ENCODE peak calls at places on chromosome 14, in five cellular contexts. One of them, this sample, is unnamed. For H3K4me1, the result is how much of the 10 kb centered on the place peaks cover.

GRCh38 chr14:33692762-33693161 is 258.1 kb downstream of the EGLN3 start:
- DNase-seq in PC-9: no peak
- DNase-seq in Caco-2: no peak
- DNase-seq in mucosa of descending colon: no peak
- DNase-seq in HepG2: no peak
- DNase-seq in this sample: no peak

GRCh38 chr14:59529189-59529588 is 44.9 kb downstream of the JKAMP start:
- DNase-seq in PC-9: no peak
- DNase-seq in Caco-2: no peak
- DNase-seq in mucosa of descending colon: no peak
- DNase-seq in HepG2: no peak
- DNase-seq in this sample: no peak

GRCh38 chr14:56959869-56960268 is 149.6 kb upstream of the OTX2 start:
- DNase-seq in PC-9: no peak
- DNase-seq in Caco-2: no peak
- DNase-seq in mucosa of descending colon: no peak
- DNase-seq in HepG2: no peak
- DNase-seq in this sample: no peak

GRCh38 chr14:78972440-78972839 is 802.3 kb downstream of the NRXN3 start:
- DNase-seq in PC-9: no peak
- DNase-seq in Caco-2: no peak
- DNase-seq in mucosa of descending colon: no peak
- DNase-seq in HepG2: no peak
- DNase-seq in this sample: no peak

GRCh38 chr14:21087294-21088091 is 11.0 kb downstream of the ZNF219 start:
- DNase-seq in PC-9: no peak
- DNase-seq in Caco-2: no peak
- DNase-seq in mucosa of descending colon: no peak
- DNase-seq in HepG2: no peak
- DNase-seq in this sample: no peak

GRCh38 chr14:75783184-75783583 is 122.1 kb downstream of the TTLL5 start:
- DNase-seq in PC-9: no peak
- DNase-seq in Caco-2: no peak
- DNase-seq in mucosa of descending colon: no peak
- DNase-seq in HepG2: no peak
- DNase-seq in this sample: no peak

GRCh38 chr14:93857500-93857899 is 69.2 kb upstream of the PRIMA1 start:
- DNase-seq in PC-9: no peak
- DNase-seq in Caco-2: no peak
- DNase-seq in mucosa of descending colon: no peak
- DNase-seq in HepG2: peak
- DNase-seq in this sample: peak

GRCh38 chr14:23402296-23403138 is 5.6 kb downstream of the MYH6 start:
- DNase-seq in PC-9: no peak
- DNase-seq in Caco-2: no peak
- DNase-seq in mucosa of descending colon: no peak
- DNase-seq in HepG2: no peak
- DNase-seq in this sample: no peak

GRCh38 chr14:101435546-101435945 is 125.7 kb upstream of the DIO3 start:
- DNase-seq in PC-9: no peak
- DNase-seq in Caco-2: no peak
- DNase-seq in mucosa of descending colon: no peak
- DNase-seq in HepG2: no peak
- DNase-seq in this sample: no peak

GRCh38 chr14:28652782-28653181 is 113.8 kb upstream of the FOXG1 start:
- DNase-seq in PC-9: peak
- DNase-seq in Caco-2: no peak
- DNase-seq in mucosa of descending colon: no peak
- DNase-seq in HepG2: no peak
- DNase-seq in this sample: no peak

GRCh38 chr14:95875831-95876768 is 532 bp upstream of the TUNAR start:
- DNase-seq in PC-9: no peak
- DNase-seq in Caco-2: no peak
- DNase-seq in mucosa of descending colon: no peak
- DNase-seq in HepG2: no peak
- DNase-seq in this sample: no peak

GRCh38 chr14:54901380-54902142 is 1.1 kb downstream of the GCH1 start:
- DNase-seq in PC-9: peak
- DNase-seq in Caco-2: no peak
- DNase-seq in mucosa of descending colon: peak
- DNase-seq in HepG2: no peak
- DNase-seq in this sample: no peak

DNA sequence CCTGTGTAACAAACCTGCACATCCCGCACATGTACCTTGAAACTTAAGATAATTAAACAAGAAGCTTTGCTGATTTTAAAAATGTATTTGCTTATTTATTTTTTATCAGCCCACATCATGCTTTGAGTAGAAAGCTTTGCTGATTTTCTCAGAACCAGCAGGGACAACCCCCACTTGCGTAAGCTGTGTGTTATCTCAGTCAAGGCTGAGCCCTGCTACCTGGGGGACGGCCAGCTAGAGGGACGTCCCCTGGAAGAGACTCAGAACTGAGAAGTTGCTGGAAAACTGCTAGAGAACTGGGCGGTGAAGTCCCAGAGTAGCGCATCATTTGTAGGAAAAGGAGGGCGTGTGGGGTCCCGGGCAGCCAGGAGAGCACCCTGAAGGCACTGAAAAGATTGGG is 4.1 kb upstream of the PLEK2 start:
- DNase-seq in PC-9: no peak
- DNase-seq in Caco-2: no peak
- DNase-seq in mucosa of descending colon: no peak
- DNase-seq in HepG2: no peak
- DNase-seq in this sample: no peak
- H3K4me1 ChIP-seq in PC-9: half or more
- H3K4me1 ChIP-seq in Caco-2: under half
- H3K4me1 ChIP-seq in mucosa of descending colon: under half
- H3K4me1 ChIP-seq in HepG2: under half
- H3K4me1 ChIP-seq in this sample: under half

GRCh38 chr14:99427632-99428315 is 52.9 kb downstream of the SETD3 start:
- DNase-seq in PC-9: no peak
- DNase-seq in Caco-2: no peak
- DNase-seq in mucosa of descending colon: no peak
- DNase-seq in HepG2: no peak
- DNase-seq in this sample: peak

GRCh38 chr14:99426265-99426664 is 54.4 kb downstream of the SETD3 start:
- DNase-seq in PC-9: no peak
- DNase-seq in Caco-2: no peak
- DNase-seq in mucosa of descending colon: no peak
- DNase-seq in HepG2: no peak
- DNase-seq in this sample: no peak

GRCh38 chr14:99424306-99424877 is 56.3 kb downstream of the SETD3 start:
- DNase-seq in PC-9: no peak
- DNase-seq in Caco-2: no peak
- DNase-seq in mucosa of descending colon: no peak
- DNase-seq in HepG2: no peak
- DNase-seq in this sample: no peak

GRCh38 chr14:99425272-99425681 is 55.4 kb downstream of the SETD3 start:
- DNase-seq in PC-9: no peak
- DNase-seq in Caco-2: no peak
- DNase-seq in mucosa of descending colon: peak
- DNase-seq in HepG2: no peak
- DNase-seq in this sample: no peak

DNA sequence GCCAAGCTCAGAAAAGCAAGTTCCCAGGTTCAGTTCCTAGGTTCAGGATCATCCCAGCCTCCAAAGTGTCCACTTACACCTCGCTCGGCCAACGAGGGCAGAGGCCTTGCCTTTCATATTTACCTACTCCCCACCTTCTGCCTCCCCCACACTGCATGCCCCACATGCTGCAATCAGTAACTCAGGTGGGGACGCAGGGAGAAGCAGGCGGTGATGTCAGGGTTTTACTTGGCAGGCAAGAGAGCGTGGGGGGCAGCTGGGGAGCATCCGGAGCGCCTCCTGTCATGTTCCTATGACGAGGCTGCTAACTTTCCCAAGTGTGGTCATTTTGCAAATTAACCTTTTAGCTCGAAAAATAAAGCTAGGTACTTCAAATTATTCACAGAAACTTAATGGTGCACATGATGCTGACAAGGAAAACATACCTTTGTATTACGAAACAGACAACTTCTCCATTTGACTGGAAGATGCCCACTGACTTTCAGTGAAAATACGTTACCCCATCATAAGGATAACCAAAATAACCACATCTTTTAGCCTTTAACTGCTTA is 53.8 kb downstream of the SETD3 start:
- DNase-seq in PC-9: no peak
- DNase-seq in Caco-2: no peak
- DNase-seq in mucosa of descending colon: no peak
- DNase-seq in HepG2: no peak
- DNase-seq in this sample: no peak
- TF ChIP-seq CTCF in PC-9: no peak
- TF ChIP-seq CTCF in Caco-2: no peak
- TF ChIP-seq CTCF in mucosa of descending colon: no peak
- TF ChIP-seq CTCF in HepG2: no peak
- TF ChIP-seq CTCF in this sample: no peak

DNA sequence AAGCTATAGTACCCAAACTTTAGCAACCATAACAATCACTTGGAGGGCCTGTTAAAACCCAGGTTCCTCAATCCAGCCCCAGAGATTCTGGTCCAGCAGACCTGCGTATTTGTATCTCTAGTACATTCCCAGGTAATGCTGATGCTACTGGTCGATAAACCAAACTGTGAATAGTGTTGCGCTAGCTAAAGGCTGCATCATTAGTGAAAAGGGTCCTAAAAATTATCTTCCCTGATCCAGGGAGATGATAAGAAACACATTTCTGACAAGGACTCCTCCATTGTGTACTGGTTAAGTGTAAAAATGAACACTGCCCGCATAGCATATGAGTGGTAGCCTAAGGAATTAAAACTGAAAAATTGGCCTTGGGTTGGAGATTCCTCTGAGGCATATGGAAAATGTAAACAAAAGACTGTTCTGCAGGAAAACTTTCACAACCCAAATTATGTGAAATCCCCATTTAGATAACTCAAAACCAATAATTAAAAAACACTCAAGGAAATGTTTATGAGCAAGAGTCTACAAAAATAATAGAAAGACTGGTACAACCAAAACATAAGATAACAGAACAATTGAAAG is 322.7 kb downstream of the CEP128 start:
- DNase-seq in PC-9: no peak
- DNase-seq in Caco-2: no peak
- DNase-seq in mucosa of descending colon: no peak
- DNase-seq in HepG2: no peak
- DNase-seq in this sample: no peak
- H3K4me1 ChIP-seq in PC-9: under half
- H3K4me1 ChIP-seq in Caco-2: under half
- H3K4me1 ChIP-seq in mucosa of descending colon: under half
- H3K4me1 ChIP-seq in HepG2: under half
- H3K4me1 ChIP-seq in this sample: under half

DNA sequence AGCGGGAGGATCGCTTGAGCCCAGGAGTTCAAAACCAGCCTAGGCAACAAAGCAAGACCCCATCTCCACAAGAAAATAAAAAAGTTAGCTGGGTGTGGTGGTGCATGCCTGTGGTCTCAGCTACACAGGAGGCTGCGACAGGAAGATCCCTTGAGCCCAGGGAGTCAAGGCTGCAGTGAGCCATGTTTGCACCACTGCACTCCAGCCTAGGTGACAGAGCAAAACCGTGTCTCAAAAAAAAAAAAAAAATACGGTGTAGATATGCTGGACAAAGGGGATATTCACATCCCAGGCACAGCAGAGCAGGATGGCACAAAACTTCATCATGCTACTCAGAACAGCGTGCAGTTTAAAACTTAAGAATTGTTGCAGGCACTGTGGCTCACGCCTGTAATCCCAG is 24.8 kb upstream of the STRN3 start:
- DNase-seq in PC-9: no peak
- DNase-seq in Caco-2: no peak
- DNase-seq in mucosa of descending colon: no peak
- DNase-seq in HepG2: no peak
- DNase-seq in this sample: no peak
- TF ChIP-seq CTCF in PC-9: no peak
- TF ChIP-seq CTCF in Caco-2: no peak
- TF ChIP-seq CTCF in mucosa of descending colon: no peak
- TF ChIP-seq CTCF in HepG2: no peak
- TF ChIP-seq CTCF in this sample: no peak

GRCh38 chr14:69882915-69883314 is 3.7 kb downstream of the SMOC1 start:
- DNase-seq in PC-9: no peak
- DNase-seq in Caco-2: no peak
- DNase-seq in mucosa of descending colon: no peak
- DNase-seq in HepG2: no peak
- DNase-seq in this sample: no peak
- H3K4me1 ChIP-seq in PC-9: under half
- H3K4me1 ChIP-seq in Caco-2: under half
- H3K4me1 ChIP-seq in mucosa of descending colon: under half
- H3K4me1 ChIP-seq in HepG2: half or more
- H3K4me1 ChIP-seq in this sample: under half

GRCh38 chr14:106039400-106039799 is 513.0 kb downstream of the TMEM121 start:
- DNase-seq in PC-9: no peak
- DNase-seq in Caco-2: peak
- DNase-seq in mucosa of descending colon: peak
- DNase-seq in HepG2: no peak
- DNase-seq in this sample: peak

GRCh38 chr14:106044515-106044914 is 518.1 kb downstream of the TMEM121 start:
- DNase-seq in PC-9: no peak
- DNase-seq in Caco-2: no peak
- DNase-seq in mucosa of descending colon: no peak
- DNase-seq in HepG2: no peak
- DNase-seq in this sample: no peak

GRCh38 chr14:106044949-106045596 is 518.7 kb downstream of the TMEM121 start:
- DNase-seq in PC-9: no peak
- DNase-seq in Caco-2: peak
- DNase-seq in mucosa of descending colon: peak
- DNase-seq in HepG2: peak
- DNase-seq in this sample: peak
- TF ChIP-seq CTCF in PC-9: peak
- TF ChIP-seq CTCF in Caco-2: peak
- TF ChIP-seq CTCF in mucosa of descending colon: no peak
- TF ChIP-seq CTCF in HepG2: peak
- TF ChIP-seq CTCF in this sample: peak

GRCh38 chr14:74614508-74615495 is 2.8 kb upstream of the LTBP2 start:
- DNase-seq in PC-9: peak
- DNase-seq in Caco-2: no peak
- DNase-seq in mucosa of descending colon: no peak
- DNase-seq in HepG2: no peak
- DNase-seq in this sample: no peak

GRCh38 chr14:74616507-74616906 is 4.5 kb upstream of the LTBP2 start:
- DNase-seq in PC-9: peak
- DNase-seq in Caco-2: no peak
- DNase-seq in mucosa of descending colon: no peak
- DNase-seq in HepG2: no peak
- DNase-seq in this sample: no peak

GRCh38 chr14:74616996-74617700 is 5.1 kb upstream of the LTBP2 start:
- DNase-seq in PC-9: no peak
- DNase-seq in Caco-2: no peak
- DNase-seq in mucosa of descending colon: no peak
- DNase-seq in HepG2: no peak
- DNase-seq in this sample: no peak

GRCh38 chr14:74613211-74613914 is 1.3 kb upstream of the LTBP2 start:
- DNase-seq in PC-9: no peak
- DNase-seq in Caco-2: no peak
- DNase-seq in mucosa of descending colon: no peak
- DNase-seq in HepG2: no peak
- DNase-seq in this sample: no peak

GRCh38 chr14:74615735-74616134 is 3.7 kb upstream of the LTBP2 start:
- DNase-seq in PC-9: no peak
- DNase-seq in Caco-2: no peak
- DNase-seq in mucosa of descending colon: no peak
- DNase-seq in HepG2: no peak
- DNase-seq in this sample: no peak
- H3K4me1 ChIP-seq in PC-9: half or more
- H3K4me1 ChIP-seq in Caco-2: under half
- H3K4me1 ChIP-seq in mucosa of descending colon: under half
- H3K4me1 ChIP-seq in HepG2: half or more
- H3K4me1 ChIP-seq in this sample: under half

GRCh38 chr14:31208546-31209424 is 1.2 kb upstream of the HECTD1 start:
- DNase-seq in PC-9: no peak
- DNase-seq in Caco-2: peak
- DNase-seq in mucosa of descending colon: no peak
- DNase-seq in HepG2: no peak
- DNase-seq in this sample: peak
- TF ChIP-seq CTCF in PC-9: no peak
- TF ChIP-seq CTCF in Caco-2: no peak
- TF ChIP-seq CTCF in mucosa of descending colon: no peak
- TF ChIP-seq CTCF in HepG2: no peak
- TF ChIP-seq CTCF in this sample: no peak